ENCODE peak calls at places on chromosomes 7 and 10, in four cellular contexts. I is AG04450; E is CD8-positive, alpha-beta T cell; D is psoas muscle. Y is an unnamed sample.

GRCh38 chr7:35255909-35256876 is 2.3 kb upstream of the TBX20 start:
- DNase-seq in D (no peak), I (no peak), E (no peak), Y (no peak)

GRCh38 chr10:45532501-45532900 is 140.1 kb downstream of the ZFAND4 start:
- DNase-seq in I (no peak), D (no peak), E (no peak), Y (no peak)

GRCh38 chr7:133230591-133231194 is 22.2 kb upstream of the EXOC4 start:
- DNase-seq in E (no peak), D (no peak), I (peak; percentile 15), Y (peak; percentile 15)

GRCh38 chr10:69279110-69279509 is 814 bp downstream of the HK1 start:
- DNase-seq in I (no peak), D (no peak), E (no peak), Y (no peak)

GRCh38 chr10:71520042-71520441 is 123.3 kb downstream of the CDH23 start:
- DNase-seq in I (no peak), D (no peak), E (no peak), Y (no peak)

GRCh38 chr7:34187908-34188307 is 282.6 kb downstream of the BMPER start:
- DNase-seq in D (no peak), I (no peak), E (no peak), Y (no peak)

GRCh38 chr10:5622586-5622985 is 43.8 kb downstream of the ASB13 start:
- DNase-seq in E (no peak), D (no peak), I (no peak), Y (no peak)

GRCh38 chr10:70662362-70663220 is 9.7 kb upstream of the ADAMTS14 start:
- DNase-seq in E (no peak), D (no peak), I (peak; percentile 62), Y (no peak)

GRCh38 chr7:112202819-112203218 is 3.4 kb downstream of the DOCK4 start:
- DNase-seq in D (peak; percentile 57), E (no peak), I (no peak), Y (no peak)

GRCh38 chr10:104255244-104255981 is 721 bp downstream of the GSTO1 start:
- DNase-seq in I (peak; percentile 37), E (no peak), D (peak; percentile 58), Y (no peak)

GRCh38 chr7:140726304-140726703 is 29.8 kb downstream of the NDUFB2 start:
- DNase-seq in D (no peak), I (no peak), E (no peak), Y (no peak)

GRCh38 chr7:43758861-43759683 is 592 bp downstream of the BLVRA start:
- DNase-seq in I (no peak), D (peak; percentile 58), E (peak; percentile 57), Y (peak; percentile 37)

GRCh38 chr7:47307311-47307710 is 274.6 kb downstream of the TNS3 start:
- DNase-seq in D (no peak), E (no peak), I (no peak), Y (no peak)
- TF ChIP-seq CTCF in D (no peak), E (no peak), I (no peak), Y (no peak)

GRCh38 chr10:63887026-63887589 is 365.9 kb downstream of the REEP3 start:
- DNase-seq in D (no peak), I (no peak), E (no peak), Y (no peak)
- TF ChIP-seq CTCF in D (no peak), I (peak; percentile 4), E (no peak), Y (peak; percentile 20)

GRCh38 chr7:149787428-149788299 is 14.3 kb upstream of the ZNF467 start:
- DNase-seq in E (no peak), I (no peak), D (no peak), Y (no peak)
- TF ChIP-seq CTCF in E (no peak), I (no peak), D (no peak), Y (no peak)

DNA sequence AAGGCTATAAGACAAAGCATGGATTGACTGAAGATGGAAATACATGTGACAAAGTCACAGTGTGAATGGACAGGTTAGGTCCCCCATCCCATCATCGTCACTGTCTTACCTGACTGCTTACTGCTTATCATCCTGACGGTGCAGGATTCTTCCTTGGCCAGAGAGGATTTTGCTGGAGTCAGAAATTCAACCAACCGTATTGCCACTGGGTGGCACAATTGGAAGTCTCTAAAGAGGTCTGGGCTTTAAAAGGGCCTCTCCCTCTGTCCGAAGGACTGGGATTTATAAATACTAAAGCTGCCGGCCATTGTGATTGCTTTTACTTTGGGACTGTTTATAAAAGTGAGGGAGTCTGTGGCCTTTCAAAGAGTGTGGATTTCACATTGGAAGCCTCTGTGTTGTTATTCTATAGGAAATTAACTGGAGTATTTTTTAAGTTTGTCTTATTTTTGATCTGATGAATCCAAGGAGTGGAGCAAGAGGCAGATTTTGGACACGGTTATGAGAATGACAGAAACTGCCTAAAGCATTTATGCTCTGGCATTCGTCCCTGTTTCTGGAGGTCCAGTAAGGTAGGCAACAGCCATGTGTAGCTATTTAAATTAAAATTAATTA is 113.3 kb upstream of the CREB5 start:
- DNase-seq in I (no peak), D (no peak), E (no peak), Y (no peak)
- TF ChIP-seq CTCF in I (peak; percentile 68), D (peak; percentile 41), E (no peak), Y (peak; percentile 57)

GRCh38 chr10:178208-178607 is 43.0 kb downstream of the ZMYND11 start:
- DNase-seq in I (no peak), D (no peak), E (no peak), Y (no peak)
- TF ChIP-seq CTCF in I (peak; percentile 49), D (peak; percentile 45), E (peak; percentile 53), Y (peak; percentile 27)

GRCh38 chr10:52004342-52004949 is 305.1 kb upstream of the CSTF2T start:
- DNase-seq in D (no peak), E (no peak), I (peak; percentile 27), Y (no peak)

GRCh38 chr10:51993475-51993874 is 294.1 kb upstream of the CSTF2T start:
- DNase-seq in I (no peak), E (no peak), D (no peak), Y (no peak)

GRCh38 chr10:51999089-51999488 is 299.7 kb upstream of the CSTF2T start:
- DNase-seq in I (no peak), E (no peak), D (no peak), Y (no peak)
- TF ChIP-seq CTCF in I (no peak), E (no peak), D (no peak), Y (no peak)

GRCh38 chr7:2148189-2148588 is 84.6 kb downstream of the MAD1L1 start:
- DNase-seq in D (no peak), I (no peak), E (no peak), Y (no peak)
- TF ChIP-seq CTCF in D (no peak), I (no peak), E (no peak), Y (peak; percentile 12)

DNA sequence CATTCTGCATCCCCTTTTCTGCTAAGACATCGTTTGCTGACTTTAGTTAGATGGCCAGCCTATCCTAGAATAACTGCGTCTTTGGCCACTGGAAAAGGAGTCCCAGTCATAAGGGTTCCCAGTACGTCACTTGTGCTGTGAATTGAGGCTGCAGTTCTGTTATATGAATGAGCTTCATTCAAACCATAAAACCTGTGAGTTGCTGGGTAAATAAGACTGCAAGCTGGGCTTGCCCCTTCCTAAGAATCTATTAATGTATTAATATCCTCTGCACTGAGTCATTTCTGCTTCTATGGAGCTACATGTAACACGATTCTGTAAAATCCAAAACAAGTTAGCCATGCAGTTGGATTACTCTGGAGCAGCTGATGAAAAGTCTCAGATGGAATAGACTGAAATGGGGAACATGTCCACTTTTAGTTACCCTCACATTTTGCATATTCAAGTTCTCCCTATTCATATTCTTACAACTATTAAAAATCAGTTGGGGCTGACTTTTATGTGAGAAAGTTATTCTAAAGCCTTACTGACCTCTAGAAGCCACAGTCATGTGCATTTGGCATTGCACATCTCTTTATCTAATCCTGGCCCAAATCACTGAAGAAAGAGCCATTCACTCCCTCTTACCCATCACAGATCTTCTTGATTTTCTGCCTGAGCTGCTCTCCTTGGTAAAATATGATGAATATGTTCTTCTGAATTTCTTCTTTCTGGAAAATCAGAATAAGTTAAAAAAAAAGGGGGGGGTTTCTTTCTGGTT is 41.8 kb upstream of the TMEM213 start:
- DNase-seq in E (no peak), D (no peak), I (no peak), Y (no peak)
- TF ChIP-seq CTCF in E (no peak), D (no peak), I (no peak), Y (no peak)

DNA sequence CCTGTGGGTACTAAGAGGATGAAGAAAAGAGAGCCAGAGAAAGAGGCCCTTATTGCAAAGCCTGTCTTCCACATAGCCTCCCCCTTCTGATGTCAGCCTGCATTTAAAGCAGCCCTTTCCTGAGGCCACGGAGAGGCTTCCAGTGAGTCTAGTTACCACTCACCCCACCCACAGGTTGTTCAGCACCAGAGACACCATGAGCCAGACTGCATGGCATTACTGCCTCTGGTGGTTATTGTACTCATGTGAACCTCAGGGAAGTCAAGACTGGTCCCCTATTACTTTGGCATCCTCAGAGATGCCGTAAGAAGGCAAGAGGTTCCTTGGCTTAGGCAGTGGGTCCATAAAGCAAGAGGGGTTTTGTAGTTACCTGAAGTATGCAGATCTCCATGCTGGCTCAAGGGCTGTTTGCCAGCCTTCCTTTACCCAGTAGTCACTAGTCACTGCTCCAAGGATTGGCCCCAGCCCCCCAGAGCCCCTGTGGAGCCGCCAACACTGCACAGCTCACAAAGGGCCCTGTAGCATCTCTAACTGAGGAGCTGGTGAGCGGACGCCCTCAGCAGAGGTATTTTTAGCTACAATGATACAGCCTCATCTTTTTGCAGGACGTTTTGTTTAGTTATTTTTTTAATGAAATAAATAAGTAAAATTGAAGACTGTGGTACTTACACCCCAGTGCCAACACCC is 20.7 kb downstream of the LRRC4 start:
- DNase-seq in I (no peak), E (no peak), D (no peak), Y (no peak)
- TF ChIP-seq CTCF in I (peak; percentile 19), E (no peak), D (no peak), Y (peak; percentile 25)